ENCODE peak calls at places on chromosome 15, in eight cellular contexts. T is effector memory CD4-positive, alpha-beta T cell; X is A549; A is putamen; O is GM20000; N is T-helper 17 cell; D is cerebellar cortex; J is RPMI8226. P is an unnamed sample.
A peak's percentile ranks its signal among the peaks of the same experiment; 100 is the strongest.

GRCh38 chr15:73273181-73274002 is 95.4 kb downstream of the HCN4 start:
- DNase-seq in T (peak; percentile 12), X (peak; percentile 68), A (peak; percentile 53), O (peak; percentile 60), N (peak; percentile 10), D (peak; percentile 81), J (peak; percentile 69), P (no peak)

GRCh38 chr15:50315814-50316630 is 39.0 kb downstream of the GABPB1 start:
- DNase-seq in T (no peak), X (peak; percentile 65), A (no peak), O (peak; percentile 32), N (no peak), D (peak; percentile 32), J (peak; percentile 54), P (no peak)

GRCh38 chr15:64004582-64004981 is 41.7 kb downstream of the DAPK2 start:
- DNase-seq in T (no peak), X (peak; percentile 81), A (no peak), O (no peak), N (no peak), D (no peak), J (no peak), P (no peak)

GRCh38 chr15:95292790-95293450 is 1037.6 kb upstream of the NR2F2 start:
- DNase-seq in T (no peak), X (no peak), A (no peak), O (no peak), N (no peak), D (no peak), J (no peak), P (no peak)

GRCh38 chr15:32833323-32833944 is 115.6 kb downstream of the GREM1 start:
- DNase-seq in T (no peak), X (no peak), A (no peak), O (no peak), N (no peak), D (no peak), J (no peak), P (no peak)

GRCh38 chr15:48440084-48440483 is 108.9 kb downstream of the DUT start:
- DNase-seq in T (no peak), X (no peak), A (no peak), O (no peak), N (no peak), D (no peak), J (no peak), P (no peak)

GRCh38 chr15:26235148-26235769 is 372.1 kb upstream of the ATP10A start:
- DNase-seq in T (no peak), X (no peak), A (no peak), O (no peak), N (no peak), D (no peak), J (no peak), P (no peak)

GRCh38 chr15:37765809-37766208 is 168.6 kb upstream of the TMCO5A start:
- DNase-seq in T (no peak), X (no peak), A (no peak), O (no peak), N (no peak), D (no peak), J (peak; percentile 20), P (no peak)

GRCh38 chr15:67146875-67147381 is 81.5 kb downstream of the SMAD3 start:
- DNase-seq in T (no peak), X (peak; percentile 92), A (no peak), O (no peak), N (peak; percentile 31), D (no peak), J (no peak), P (no peak)

GRCh38 chr15:85792872-85793621 is 1.7 kb downstream of the KLHL25 start:
- DNase-seq in T (no peak), X (no peak), A (peak; percentile 51), O (no peak), N (no peak), D (no peak), J (no peak), P (no peak)

GRCh38 chr15:43370310-43370974 is 401 bp downstream of the ZSCAN29 start:
- DNase-seq in T (no peak), X (no peak), A (no peak), O (peak; percentile 25), N (no peak), D (no peak), J (no peak), P (peak; percentile 4)

GRCh38 chr15:58440181-58440910 is 8.6 kb downstream of the LIPC start:
- DNase-seq in T (no peak), X (peak; percentile 92), A (no peak), O (no peak), N (no peak), D (no peak), J (no peak), P (no peak)

GRCh38 chr15:95760508-95760907 is 570.0 kb upstream of the NR2F2 start:
- DNase-seq in T (no peak), X (peak; percentile 68), A (no peak), O (no peak), N (no peak), D (no peak), J (no peak), P (no peak)

GRCh38 chr15:89904519-89904918 is 8.2 kb downstream of the ARPIN start:
- DNase-seq in T (no peak), X (no peak), A (no peak), O (no peak), N (no peak), D (no peak), J (no peak), P (no peak)

GRCh38 chr15:70409388-70409787 is 311.7 kb upstream of the TLE3 start:
- DNase-seq in T (no peak), X (no peak), A (no peak), O (no peak), N (no peak), D (no peak), J (no peak), P (no peak)

GRCh38 chr15:85094685-85095084 is 113.0 kb downstream of the PDE8A start:
- DNase-seq in T (no peak), X (no peak), A (no peak), O (no peak), N (no peak), D (no peak), J (no peak), P (no peak)

GRCh38 chr15:81480645-81481053 is 106.6 kb upstream of the TMC3 start:
- DNase-seq in T (no peak), X (peak; percentile 61), A (peak; percentile 70), O (peak; percentile 31), N (no peak), D (peak; percentile 75), J (peak; percentile 72), P (peak; percentile 14)

GRCh38 chr15:55108448-55108847 is 88.3 kb downstream of the RSL24D1 start:
- DNase-seq in T (no peak), X (no peak), A (no peak), O (no peak), N (no peak), D (no peak), J (no peak), P (no peak)

GRCh38 chr15:43776101-43776717 is 557 bp downstream of the ELL3 start:
- DNase-seq in T (no peak), X (no peak), A (no peak), O (peak; percentile 76), N (peak; percentile 13), D (peak; percentile 54), J (no peak), P (no peak)

GRCh38 chr15:74642328-74642723 is 26.7 kb downstream of the CLK3 start:
- DNase-seq in T (no peak), X (no peak), A (no peak), O (no peak), N (no peak), D (no peak), J (no peak), P (no peak)

GRCh38 chr15:56916825-56917477 is 1.5 kb upstream of the TCF12 start:
- DNase-seq in T (no peak), X (no peak), A (no peak), O (no peak), N (no peak), D (no peak), J (no peak), P (no peak)

GRCh38 chr15:42344763-42345162 is 14.5 kb upstream of the CAPN3 start:
- DNase-seq in T (no peak), X (no peak), A (no peak), O (no peak), N (no peak), D (no peak), J (no peak), P (no peak)

GRCh38 chr15:25691544-25692430 is 171.3 kb downstream of the ATP10A start:
- DNase-seq in T (no peak), X (no peak), A (peak; percentile 47), O (no peak), N (no peak), D (peak; percentile 50), J (peak; percentile 17), P (no peak)

GRCh38 chr15:85407421-85408269 is 27.2 kb downstream of the AKAP13 start:
- DNase-seq in T (no peak), X (peak; percentile 75), A (no peak), O (no peak), N (no peak), D (no peak), J (no peak), P (no peak)

GRCh38 chr15:77633913-77634265 is 1.2 kb upstream of the LINGO1 start:
- DNase-seq in T (no peak), X (no peak), A (no peak), O (no peak), N (no peak), D (no peak), J (no peak), P (no peak)

GRCh38 chr15:48373855-48374421 is 42.7 kb downstream of the DUT start:
- DNase-seq in T (no peak), X (peak; percentile 31), A (no peak), O (no peak), N (no peak), D (no peak), J (no peak), P (no peak)

GRCh38 chr15:58307313-58307961 is 124.4 kb upstream of the LIPC start:
- DNase-seq in T (no peak), X (no peak), A (no peak), O (no peak), N (no peak), D (peak; percentile 70), J (no peak), P (no peak)

GRCh38 chr15:97425596-97425995 is 534.9 kb upstream of the ARRDC4 start:
- DNase-seq in T (no peak), X (no peak), A (no peak), O (no peak), N (no peak), D (no peak), J (no peak), P (no peak)

GRCh38 chr15:40279437-40280141 is 3.3 kb downstream of the ANKRD63 start:
- DNase-seq in T (peak; percentile 58), X (peak; percentile 51), A (no peak), O (peak; percentile 89), N (peak; percentile 54), D (peak; percentile 71), J (peak; percentile 59), P (peak; percentile 43)

GRCh38 chr15:77581896-77582569 is 50.7 kb downstream of the LINGO1 start:
- DNase-seq in T (no peak), X (no peak), A (no peak), O (no peak), N (no peak), D (no peak), J (no peak), P (no peak)

GRCh38 chr15:43795997-43796396 is 3.9 kb downstream of the SERF2 start:
- DNase-seq in T (no peak), X (no peak), A (no peak), O (no peak), N (no peak), D (peak; percentile 23), J (no peak), P (no peak)

P was measured in T-cell.